ENCODE peak calls at places on chromosomes 16 and 17, in seven cellular contexts. Q is heart right ventricle; B is substantia nigra; E is naive thymus-derived CD4-positive, alpha-beta T cell; C is suprapubic skin; Y is hepatocyte; M is heart left ventricle. J is an unnamed sample.

GRCh38 chr16:68093816-68094613 is 8.8 kb downstream of the NFATC3 start:
- DNase-seq in Q (no peak), B (no peak), E (no peak), C (no peak), Y (no peak), M (no peak), J (no peak)

GRCh38 chr17:61574542-61575351 is 16.3 kb downstream of the NACA2 start:
- DNase-seq in Q (no peak), B (no peak), E (no peak), C (no peak), Y (peak; percentile 81), M (no peak), J (no peak)

GRCh38 chr17:67514998-67515397 is 137.9 kb downstream of the PITPNC1 start:
- DNase-seq in Q (no peak), B (no peak), E (no peak), C (no peak), Y (no peak), M (no peak), J (no peak)

GRCh38 chr17:74801896-74802295 is 25.8 kb upstream of the NAT9 start:
- DNase-seq in Q (no peak), B (no peak), E (no peak), C (no peak), Y (no peak), M (no peak), J (no peak)

GRCh38 chr17:69909389-69909788 is 165.6 kb upstream of the KCNJ16 start:
- DNase-seq in Q (no peak), B (no peak), E (no peak), C (no peak), Y (no peak), M (no peak), J (no peak)

GRCh38 chr16:4347010-4347409 is 4.1 kb downstream of the PAM16 start:
- DNase-seq in Q (no peak), B (no peak), E (no peak), C (no peak), Y (no peak), M (no peak), J (no peak)

GRCh38 chr17:978110-979093 is 1.2 kb downstream of the NXN start:
- DNase-seq in Q (peak; percentile 52), B (no peak), E (peak; percentile 20), C (no peak), Y (no peak), M (peak; percentile 74), J (no peak)

GRCh38 chr17:81867952-81868673 is 3.0 kb downstream of the ARHGDIA start:
- DNase-seq in Q (no peak), B (no peak), E (no peak), C (no peak), Y (no peak), M (no peak), J (peak; percentile 73)

GRCh38 chr17:59620518-59621259 is 994 bp downstream of the CLTC start:
- DNase-seq in Q (peak; percentile 35), B (no peak), E (no peak), C (no peak), Y (peak; percentile 64), M (peak; percentile 57), J (no peak)

GRCh38 chr17:17959520-17960361 is 12.5 kb downstream of the TOM1L2 start:
- DNase-seq in Q (no peak), B (no peak), E (no peak), C (no peak), Y (no peak), M (no peak), J (no peak)

GRCh38 chr17:39867084-39867890 is 715 bp upstream of the ZPBP2 start:
- DNase-seq in Q (no peak), B (no peak), E (no peak), C (no peak), Y (no peak), M (no peak), J (no peak)

GRCh38 chr16:11689031-11689840 is 21.0 kb downstream of the SNN start:
- DNase-seq in Q (no peak), B (no peak), E (no peak), C (no peak), Y (no peak), M (no peak), J (no peak)

GRCh38 chr16:17194190-17194780 is 276.5 kb downstream of the XYLT1 start:
- DNase-seq in Q (peak; percentile 45), B (peak; percentile 10), E (peak; percentile 25), C (no peak), Y (peak; percentile 52), M (peak; percentile 68), J (no peak)

GRCh38 chr17:60747069-60747808 is 69.6 kb downstream of the BCAS3 start:
- DNase-seq in Q (no peak), B (no peak), E (no peak), C (no peak), Y (no peak), M (no peak), J (no peak)

GRCh38 chr16:80947239-80947638 is 59.4 kb downstream of the CMC2 start:
- DNase-seq in Q (no peak), B (no peak), E (no peak), C (no peak), Y (no peak), M (no peak), J (no peak)

GRCh38 chr16:50629334-50629733 is 51.8 kb downstream of the SNX20 start:
- DNase-seq in Q (no peak), B (no peak), E (no peak), C (no peak), Y (no peak), M (no peak), J (no peak)

GRCh38 chr17:34369571-34369970 is 6.5 kb upstream of the CCL1 start:
- DNase-seq in Q (no peak), B (no peak), E (no peak), C (no peak), Y (no peak), M (no peak), J (no peak)

DNA sequence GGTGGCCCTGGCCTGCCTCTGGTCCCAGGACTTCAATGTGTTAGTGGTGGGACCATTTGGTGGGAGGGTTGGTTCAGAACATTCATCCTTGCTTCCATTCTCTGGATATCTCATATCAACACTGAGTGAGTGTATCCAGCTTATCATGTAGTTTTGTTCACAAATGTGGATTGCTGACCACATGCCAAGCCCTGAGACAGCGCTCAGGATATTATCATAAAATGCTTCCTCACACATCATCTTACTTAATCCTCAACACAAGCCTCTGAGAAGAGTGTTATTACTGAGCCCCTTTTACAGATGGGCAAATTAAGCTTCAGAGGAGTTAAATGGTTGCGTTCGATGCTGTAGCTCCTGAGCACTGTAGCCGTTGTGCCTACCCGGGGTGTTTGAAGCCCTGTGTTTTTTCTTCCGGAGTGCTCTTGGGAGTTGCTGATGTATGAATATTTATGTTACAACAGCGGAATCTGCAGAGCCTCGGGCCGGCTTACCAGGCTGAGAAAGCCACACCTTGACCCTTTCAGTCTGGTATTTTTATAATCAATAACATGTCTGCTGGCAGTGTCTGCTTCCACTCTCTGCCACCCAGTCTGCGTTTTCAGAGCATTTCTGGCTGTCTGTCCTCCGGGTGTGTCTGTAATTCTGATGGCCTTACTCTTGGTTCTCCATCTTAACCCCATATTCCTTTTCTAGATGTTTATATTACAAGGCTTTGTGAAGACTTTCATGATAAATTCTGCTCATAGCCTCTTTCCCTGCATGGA is 2.8 kb downstream of the GLP2R start:
- DNase-seq in Q (no peak), B (no peak), E (no peak), C (peak; percentile 27), Y (no peak), M (no peak), J (no peak)
- H3K27ac ChIP-seq in Q (no peak overlapping the region), B (no peak overlapping the region), E (no peak overlapping the region), C (no peak overlapping the region), Y (peak overlapping the region; percentile 47), M (no peak overlapping the region), J (no peak overlapping the region)

GRCh38 chr17:57953219-57953618 is 2.0 kb downstream of the CUEDC1 start:
- DNase-seq in Q (no peak), B (no peak), E (no peak), C (no peak), Y (no peak), M (no peak), J (no peak)

GRCh38 chr17:57955183-57955952 is at the start of gene CUEDC1:
- DNase-seq in Q (peak; percentile 90), B (peak; percentile 38), E (peak; percentile 59), C (peak; percentile 84), Y (peak; percentile 91), M (peak; percentile 94), J (peak; percentile 71)

GRCh38 chr17:57953703-57954420 is 1.4 kb downstream of the CUEDC1 start:
- DNase-seq in Q (no peak), B (no peak), E (no peak), C (no peak), Y (no peak), M (no peak), J (no peak)

GRCh38 chr17:57956311-57957119 is 1.3 kb upstream of the CUEDC1 start:
- DNase-seq in Q (no peak), B (no peak), E (no peak), C (peak; percentile 35), Y (no peak), M (no peak), J (peak; percentile 29)

DNA sequence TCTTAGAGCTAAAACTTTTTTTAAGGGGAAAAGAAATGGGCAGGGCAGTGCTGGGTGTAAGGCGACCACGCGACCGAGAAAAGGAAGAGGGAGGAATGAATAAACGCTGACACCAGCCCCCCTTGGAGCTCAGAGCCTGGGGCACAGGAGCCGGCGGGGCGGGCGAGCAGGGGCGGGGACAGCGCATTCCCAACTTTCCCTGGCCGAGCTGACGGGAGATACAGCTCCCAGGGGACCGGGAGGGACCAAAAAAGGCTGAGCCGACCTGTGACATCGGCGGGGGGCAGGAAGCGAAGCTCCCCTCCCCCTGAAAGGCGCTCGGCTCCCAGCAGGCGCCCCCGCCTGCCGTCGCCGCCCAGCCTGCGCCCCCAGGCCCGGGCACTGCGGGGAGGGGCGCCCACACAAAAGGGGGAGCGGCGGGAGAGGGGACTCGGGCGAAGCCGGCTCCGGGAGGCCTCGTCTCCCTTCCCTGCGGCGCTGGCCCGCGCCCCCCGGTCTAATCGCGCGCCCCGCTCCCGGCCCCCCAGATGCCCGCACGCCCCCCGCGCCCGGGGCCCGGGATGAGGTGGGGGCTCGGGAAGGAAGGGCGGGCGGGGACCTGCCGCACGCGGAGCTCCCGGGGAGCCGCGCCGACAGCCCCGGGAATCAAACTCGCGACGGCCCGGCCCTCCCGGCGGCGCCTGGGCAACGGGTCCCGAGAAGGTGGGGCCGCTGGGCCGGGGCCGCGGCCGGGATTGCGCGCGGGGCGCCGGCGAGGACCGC is 610 bp downstream of the CUEDC1 start:
- DNase-seq in Q (peak; percentile 88), B (peak; percentile 38), E (no peak), C (peak; percentile 92), Y (peak; percentile 70), M (peak; percentile 92), J (no peak)
- H3K27ac ChIP-seq in Q (peak overlapping the region; percentile 99), B (peak overlapping the region; percentile 96), E (no peak overlapping the region), C (peak overlapping the region; percentile 97), Y (peak overlapping the region; percentile 89), M (peak overlapping the region; percentile 100), J (peak overlapping the region; percentile 96)

GRCh38 chr16:72976747-72977064 is 71.2 kb downstream of the ZFHX3 start:
- DNase-seq in Q (no peak), B (no peak), E (no peak), C (no peak), Y (no peak), M (no peak), J (no peak)
- H3K27ac ChIP-seq in Q (no peak overlapping the region), B (no peak overlapping the region), E (no peak overlapping the region), C (no peak overlapping the region), Y (peak overlapping the region; percentile 46), M (no peak overlapping the region), J (no peak overlapping the region)

DNA sequence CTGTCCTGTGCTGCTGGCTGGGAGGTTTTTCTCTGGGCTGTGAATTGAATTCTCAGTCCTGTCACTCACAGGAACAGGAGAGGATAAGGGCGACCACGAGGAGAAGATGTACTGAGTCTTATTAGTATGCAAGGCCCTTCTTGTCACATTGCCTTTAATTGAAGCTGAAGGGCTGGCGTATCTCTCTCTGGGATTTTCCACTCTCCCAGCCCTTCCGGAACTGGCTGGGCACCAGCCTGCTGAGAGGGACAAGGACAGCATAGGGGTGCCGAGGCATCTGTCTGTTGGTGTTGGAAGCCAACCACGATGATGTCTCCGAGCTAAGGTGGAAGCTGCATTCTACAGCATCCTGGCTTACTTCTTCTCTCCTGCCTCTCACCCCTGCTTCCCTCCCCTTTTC is 33.2 kb downstream of the GPRC5B start:
- DNase-seq in Q (peak; percentile 38), B (peak; percentile 42), E (no peak), C (no peak), Y (no peak), M (no peak), J (no peak)
- H3K27ac ChIP-seq in Q (peak overlapping the region; percentile 38), B (peak overlapping the region; percentile 87), E (no peak overlapping the region), C (no peak overlapping the region), Y (no peak overlapping the region), M (peak overlapping the region; percentile 48), J (no peak overlapping the region)

J was measured in RWPE2.